ENCODE peak calls at places on chromosome 16, in eight cellular contexts. F is stimulated activated CD4-positive, alpha-beta T cell treated with anti-CD3 and anti-CD28 coated beads, Interleukin-1b, Interleukin-23, amount 100 ng/mL, for 1 hour; C is tibial nerve; N is neural progenitor cell; A is GM23248; Q is NCI-H1092; K is SK-N-SH; U is CD4-positive, alpha-beta T cell. T is an unnamed sample.

GRCh38 chr16:68784226-68784625 is 47.1 kb downstream of the CDH1 start:
- DNase-seq in F (no peak), N (no peak), C (no peak), Q (no peak), U (no peak), K (no peak), A (no peak), T (no peak)

GRCh38 chr16:87076950-87077749 is 240.0 kb downstream of the C16orf95 start:
- DNase-seq in N (peak), Q (no peak), C (no peak), U (no peak), F (no peak), A (peak), K (peak), T (no peak)

GRCh38 chr16:2152695-2153506 is 2.7 kb upstream of the TRAF7 start:
- DNase-seq in C (no peak), Q (no peak), N (peak), U (no peak), K (no peak), F (no peak), A (peak), T (no peak)

GRCh38 chr16:29029168-29029994 is 44.5 kb downstream of the LAT start:
- DNase-seq in N (peak), A (peak), Q (no peak), K (no peak), C (no peak), U (no peak), F (peak), T (peak)

GRCh38 chr16:10168258-10168657 is 14.0 kb downstream of the GRIN2A start:
- DNase-seq in N (no peak), C (no peak), U (no peak), A (peak), K (no peak), Q (no peak), F (no peak), T (no peak)

GRCh38 chr16:81546781-81547180 is 102.2 kb downstream of the CMIP start:
- DNase-seq in C (no peak), F (no peak), A (no peak), U (no peak), N (no peak), Q (no peak), K (no peak), T (no peak)

GRCh38 chr16:67055712-67056487 is 27.0 kb downstream of the CBFB start:
- DNase-seq in U (no peak), C (no peak), A (peak), N (no peak), F (no peak), K (peak), Q (no peak), T (no peak)

GRCh38 chr16:72198021-72198420 is 26.1 kb upstream of the PMFBP1 start:
- DNase-seq in A (peak), F (no peak), U (no peak), Q (peak), K (peak), N (no peak), C (peak), T (peak)

GRCh38 chr16:87389245-87389644 is 2.9 kb upstream of the MAP1LC3B start:
- DNase-seq in F (no peak), C (no peak), K (no peak), Q (no peak), N (no peak), U (no peak), A (no peak), T (no peak)

GRCh38 chr16:67516296-67517177 is 12.1 kb upstream of the RIPOR1 start:
- DNase-seq in Q (no peak), N (no peak), K (no peak), F (no peak), A (peak), U (no peak), C (no peak), T (no peak)

GRCh38 chr16:26196310-26196709 is 504.6 kb downstream of the HS3ST4 start:
- DNase-seq in U (no peak), A (no peak), C (no peak), F (no peak), Q (no peak), K (no peak), N (no peak), T (no peak)

GRCh38 chr16:87437911-87438610 is 45.9 kb downstream of the MAP1LC3B start:
- DNase-seq in U (no peak), Q (no peak), K (peak), C (no peak), N (no peak), A (no peak), F (no peak), T (no peak)

GRCh38 chr16:49635009-49635350 is 220.9 kb downstream of the ZNF423 start:
- DNase-seq in N (no peak), Q (no peak), F (no peak), K (no peak), C (no peak), A (no peak), U (no peak), T (no peak)

GRCh38 chr16:1787322-1788094 is 4.7 kb downstream of the NUBP2 start:
- DNase-seq in A (no peak), F (no peak), Q (no peak), N (no peak), U (no peak), K (no peak), C (no peak), T (no peak)

GRCh38 chr16:65531475-65531874 is 409.6 kb upstream of the CDH11 start:
- DNase-seq in F (no peak), Q (no peak), U (no peak), K (no peak), A (no peak), N (no peak), C (no peak), T (no peak)

GRCh38 chr16:85187002-85187401 is 74.7 kb upstream of the CIBAR2 start:
- DNase-seq in K (no peak), A (peak), N (peak), C (no peak), U (no peak), F (no peak), Q (no peak), T (no peak)

GRCh38 chr16:72995151-72995881 is 52.6 kb downstream of the ZFHX3 start:
- DNase-seq in C (no peak), U (no peak), Q (no peak), K (peak), A (no peak), N (peak), F (no peak), T (no peak)

T was measured in SK-N-MC.